ENCODE peak calls at places on chromosomes 3 and 15, in eight cellular contexts. One of them, this sample, is unnamed.
A peak's percentile ranks its signal among the peaks of the same experiment; 100 is the strongest.

GRCh38 chr3:53994986-53995385 is 103.3 kb upstream of the SELENOK start:
- DNase-seq in spleen: no peak
- DNase-seq in astrocyte: no peak
- DNase-seq in HepG2: no peak
- DNase-seq in GM23338: no peak
- DNase-seq in uterus: no peak
- DNase-seq in CD8-positive, alpha-beta T cell: no peak
- DNase-seq in foreskin fibroblast: no peak
- DNase-seq in this sample: no peak

GRCh38 chr3:89353465-89353864 is 246.0 kb downstream of the EPHA3 start:
- DNase-seq in uterus: no peak
- DNase-seq in CD8-positive, alpha-beta T cell: no peak
- DNase-seq in astrocyte: peak; percentile 35
- DNase-seq in GM23338: no peak
- DNase-seq in spleen: no peak
- DNase-seq in HepG2: no peak
- DNase-seq in foreskin fibroblast: peak; percentile 33
- DNase-seq in this sample: peak; percentile 55

GRCh38 chr15:98292442-98293240 is 332.1 kb downstream of the ARRDC4 start:
- DNase-seq in CD8-positive, alpha-beta T cell: no peak
- DNase-seq in uterus: no peak
- DNase-seq in spleen: no peak
- DNase-seq in foreskin fibroblast: peak; percentile 7
- DNase-seq in astrocyte: no peak
- DNase-seq in GM23338: peak; percentile 89
- DNase-seq in HepG2: peak; percentile 27
- DNase-seq in this sample: no peak

GRCh38 chr15:25793354-25794050 is 69.6 kb downstream of the ATP10A start:
- DNase-seq in CD8-positive, alpha-beta T cell: no peak
- DNase-seq in GM23338: no peak
- DNase-seq in foreskin fibroblast: no peak
- DNase-seq in astrocyte: no peak
- DNase-seq in uterus: no peak
- DNase-seq in spleen: no peak
- DNase-seq in HepG2: no peak
- DNase-seq in this sample: no peak

GRCh38 chr3:30199096-30199734 is 407.2 kb upstream of the TGFBR2 start:
- DNase-seq in uterus: peak; percentile 74
- DNase-seq in foreskin fibroblast: peak; percentile 36
- DNase-seq in spleen: peak; percentile 89
- DNase-seq in GM23338: peak; percentile 81
- DNase-seq in astrocyte: no peak
- DNase-seq in CD8-positive, alpha-beta T cell: peak; percentile 76
- DNase-seq in HepG2: peak; percentile 49
- DNase-seq in this sample: peak; percentile 16

GRCh38 chr3:142902356-142902755 is 13.5 kb upstream of the PCOLCE2 start:
- DNase-seq in HepG2: no peak
- DNase-seq in foreskin fibroblast: no peak
- DNase-seq in GM23338: no peak
- DNase-seq in CD8-positive, alpha-beta T cell: no peak
- DNase-seq in astrocyte: no peak
- DNase-seq in spleen: no peak
- DNase-seq in uterus: no peak
- DNase-seq in this sample: no peak

GRCh38 chr3:105354429-105354828 is 12.3 kb upstream of the ALCAM start:
- DNase-seq in GM23338: peak; percentile 87
- DNase-seq in uterus: no peak
- DNase-seq in spleen: no peak
- DNase-seq in HepG2: no peak
- DNase-seq in CD8-positive, alpha-beta T cell: no peak
- DNase-seq in foreskin fibroblast: no peak
- DNase-seq in astrocyte: no peak
- DNase-seq in this sample: no peak

GRCh38 chr15:74724570-74725240 is 623 bp downstream of the CYP1A1 start:
- DNase-seq in CD8-positive, alpha-beta T cell: no peak
- DNase-seq in astrocyte: no peak
- DNase-seq in uterus: no peak
- DNase-seq in spleen: no peak
- DNase-seq in HepG2: no peak
- DNase-seq in GM23338: no peak
- DNase-seq in foreskin fibroblast: no peak
- DNase-seq in this sample: no peak

GRCh38 chr15:98358971-98359370 is 289.4 kb upstream of the IGF1R start:
- DNase-seq in astrocyte: no peak
- DNase-seq in spleen: no peak
- DNase-seq in GM23338: no peak
- DNase-seq in uterus: no peak
- DNase-seq in CD8-positive, alpha-beta T cell: no peak
- DNase-seq in HepG2: no peak
- DNase-seq in foreskin fibroblast: no peak
- DNase-seq in this sample: no peak

GRCh38 chr3:155391583-155391982 is 98.1 kb upstream of the STRIT1 start:
- DNase-seq in astrocyte: peak; percentile 87
- DNase-seq in spleen: no peak
- DNase-seq in uterus: peak; percentile 49
- DNase-seq in HepG2: no peak
- DNase-seq in GM23338: peak; percentile 7
- DNase-seq in CD8-positive, alpha-beta T cell: no peak
- DNase-seq in foreskin fibroblast: peak; percentile 90
- DNase-seq in this sample: peak; percentile 64

GRCh38 chr15:51846463-51847230 is 17.2 kb downstream of the TMOD3 start:
- DNase-seq in uterus: no peak
- DNase-seq in GM23338: no peak
- DNase-seq in HepG2: no peak
- DNase-seq in astrocyte: peak; percentile 80
- DNase-seq in foreskin fibroblast: peak; percentile 36
- DNase-seq in CD8-positive, alpha-beta T cell: peak; percentile 10
- DNase-seq in spleen: no peak
- DNase-seq in this sample: no peak

GRCh38 chr15:84741151-84741550 is 7.2 kb upstream of the ZNF592 start:
- DNase-seq in uterus: no peak
- DNase-seq in CD8-positive, alpha-beta T cell: no peak
- DNase-seq in foreskin fibroblast: no peak
- DNase-seq in HepG2: no peak
- DNase-seq in GM23338: no peak
- DNase-seq in astrocyte: no peak
- DNase-seq in spleen: no peak
- DNase-seq in this sample: no peak

GRCh38 chr3:8147726-8148125 is 353.9 kb upstream of the LMCD1 start:
- DNase-seq in uterus: no peak
- DNase-seq in foreskin fibroblast: no peak
- DNase-seq in HepG2: no peak
- DNase-seq in astrocyte: no peak
- DNase-seq in GM23338: no peak
- DNase-seq in CD8-positive, alpha-beta T cell: no peak
- DNase-seq in spleen: no peak
- DNase-seq in this sample: no peak

GRCh38 chr3:47847256-47847655 is 44.3 kb downstream of the DHX30 start:
- DNase-seq in foreskin fibroblast: no peak
- DNase-seq in astrocyte: no peak
- DNase-seq in HepG2: no peak
- DNase-seq in GM23338: peak; percentile 48
- DNase-seq in spleen: no peak
- DNase-seq in CD8-positive, alpha-beta T cell: no peak
- DNase-seq in uterus: no peak
- DNase-seq in this sample: no peak
- H3K4me3 ChIP-seq in foreskin fibroblast: no peak overlapping the region
- H3K4me3 ChIP-seq in astrocyte: no peak overlapping the region
- H3K4me3 ChIP-seq in HepG2: no peak overlapping the region
- H3K4me3 ChIP-seq in GM23338: no peak overlapping the region
- H3K4me3 ChIP-seq in spleen: no peak overlapping the region
- H3K4me3 ChIP-seq in CD8-positive, alpha-beta T cell: no peak overlapping the region
- H3K4me3 ChIP-seq in uterus: no peak overlapping the region
- H3K4me3 ChIP-seq in this sample: no peak overlapping the region

GRCh38 chr3:125055913-125056705 is at the start of gene HEG1:
- DNase-seq in GM23338: peak; percentile 89
- DNase-seq in astrocyte: peak; percentile 68
- DNase-seq in CD8-positive, alpha-beta T cell: peak; percentile 81
- DNase-seq in uterus: peak; percentile 90
- DNase-seq in HepG2: peak; percentile 55
- DNase-seq in foreskin fibroblast: peak; percentile 83
- DNase-seq in spleen: peak; percentile 96
- DNase-seq in this sample: no peak

GRCh38 chr3:125058959-125059358 is 3.2 kb upstream of the HEG1 start:
- DNase-seq in CD8-positive, alpha-beta T cell: no peak
- DNase-seq in spleen: no peak
- DNase-seq in astrocyte: no peak
- DNase-seq in uterus: no peak
- DNase-seq in HepG2: no peak
- DNase-seq in GM23338: peak; percentile 38
- DNase-seq in foreskin fibroblast: no peak
- DNase-seq in this sample: no peak

GRCh38 chr3:125058529-125058928 is 2.7 kb upstream of the HEG1 start:
- DNase-seq in HepG2: no peak
- DNase-seq in uterus: no peak
- DNase-seq in CD8-positive, alpha-beta T cell: no peak
- DNase-seq in astrocyte: no peak
- DNase-seq in GM23338: peak; percentile 28
- DNase-seq in spleen: no peak
- DNase-seq in foreskin fibroblast: no peak
- DNase-seq in this sample: no peak

GRCh38 chr3:125055165-125055912 is 458 bp downstream of the HEG1 start:
- DNase-seq in spleen: peak; percentile 87
- DNase-seq in HepG2: no peak
- DNase-seq in astrocyte: no peak
- DNase-seq in CD8-positive, alpha-beta T cell: no peak
- DNase-seq in foreskin fibroblast: no peak
- DNase-seq in uterus: peak; percentile 40
- DNase-seq in GM23338: peak; percentile 40
- DNase-seq in this sample: no peak

DNA sequence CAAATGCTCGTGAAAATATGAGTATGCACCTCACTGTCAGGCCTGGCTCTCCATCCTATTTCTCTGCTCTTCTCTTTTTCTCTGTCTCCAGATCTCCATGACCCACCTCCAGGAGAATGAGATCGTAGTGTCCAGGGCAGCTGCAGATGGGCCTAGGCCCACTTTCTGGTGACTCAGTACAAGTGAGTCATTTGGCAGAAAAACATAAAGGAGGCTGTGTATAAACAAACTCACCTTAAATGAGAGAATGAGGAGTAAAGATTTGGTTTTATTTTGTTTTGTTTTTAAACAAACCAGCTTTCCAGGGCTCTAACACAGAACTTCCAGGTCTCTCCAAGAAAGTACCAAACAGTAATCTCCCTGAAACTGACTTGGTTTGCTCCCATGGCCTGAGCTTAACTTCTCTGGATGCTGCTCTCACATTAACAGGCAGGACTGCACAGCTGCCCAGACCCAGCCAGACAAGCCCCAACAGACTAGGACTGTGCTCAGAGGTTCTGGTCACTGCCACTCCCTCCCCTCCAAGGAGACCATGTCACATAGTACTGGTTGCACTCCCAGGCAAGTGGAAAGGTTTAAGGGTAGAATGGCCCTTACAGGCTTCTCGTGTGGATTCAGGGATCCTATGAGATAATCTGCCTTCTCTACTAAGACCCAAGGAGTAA is 1.5 kb upstream of the HEG1 start:
- DNase-seq in GM23338: no peak
- DNase-seq in spleen: no peak
- DNase-seq in uterus: peak; percentile 71
- DNase-seq in HepG2: no peak
- DNase-seq in astrocyte: peak; percentile 84
- DNase-seq in CD8-positive, alpha-beta T cell: no peak
- DNase-seq in foreskin fibroblast: peak; percentile 76
- DNase-seq in this sample: no peak
- H3K4me3 ChIP-seq in GM23338: no peak overlapping the region
- H3K4me3 ChIP-seq in spleen: no peak overlapping the region
- H3K4me3 ChIP-seq in uterus: no peak overlapping the region
- H3K4me3 ChIP-seq in HepG2: no peak overlapping the region
- H3K4me3 ChIP-seq in astrocyte: no peak overlapping the region
- H3K4me3 ChIP-seq in CD8-positive, alpha-beta T cell: no peak overlapping the region
- H3K4me3 ChIP-seq in foreskin fibroblast: no peak overlapping the region
- H3K4me3 ChIP-seq in this sample: no peak overlapping the region

GRCh38 chr3:138449490-138449889 is 15.1 kb downstream of the ESYT3 start:
- DNase-seq in HepG2: no peak
- DNase-seq in spleen: peak; percentile 10
- DNase-seq in foreskin fibroblast: no peak
- DNase-seq in GM23338: no peak
- DNase-seq in astrocyte: no peak
- DNase-seq in uterus: no peak
- DNase-seq in CD8-positive, alpha-beta T cell: no peak
- DNase-seq in this sample: no peak
- H3K4me3 ChIP-seq in HepG2: no peak overlapping the region
- H3K4me3 ChIP-seq in spleen: no peak overlapping the region
- H3K4me3 ChIP-seq in foreskin fibroblast: no peak overlapping the region
- H3K4me3 ChIP-seq in GM23338: no peak overlapping the region
- H3K4me3 ChIP-seq in astrocyte: no peak overlapping the region
- H3K4me3 ChIP-seq in uterus: no peak overlapping the region
- H3K4me3 ChIP-seq in CD8-positive, alpha-beta T cell: no peak overlapping the region
- H3K4me3 ChIP-seq in this sample: no peak overlapping the region

DNA sequence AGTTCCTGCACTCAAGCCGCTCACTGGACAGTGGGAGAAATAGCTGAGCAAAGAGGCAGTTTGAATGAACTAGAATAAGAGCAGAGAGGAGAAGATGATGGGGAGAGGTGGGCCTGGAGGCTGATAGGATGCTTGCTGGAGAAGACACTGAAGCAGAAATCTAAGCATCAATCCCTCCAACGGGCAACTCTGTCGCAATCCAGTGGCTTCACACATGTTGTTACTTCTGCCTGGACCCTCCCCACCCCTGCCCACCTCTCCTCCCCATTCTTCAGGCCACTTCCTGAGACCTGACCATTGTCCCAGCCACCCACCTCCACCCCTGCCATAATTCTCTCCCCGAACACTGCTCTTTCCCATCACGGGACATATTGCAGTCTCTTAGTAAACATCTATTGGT is 76.0 kb downstream of the SRGAP3 start:
- DNase-seq in foreskin fibroblast: no peak
- DNase-seq in spleen: no peak
- DNase-seq in HepG2: no peak
- DNase-seq in GM23338: no peak
- DNase-seq in astrocyte: no peak
- DNase-seq in CD8-positive, alpha-beta T cell: no peak
- DNase-seq in uterus: no peak
- DNase-seq in this sample: no peak
- H3K4me3 ChIP-seq in foreskin fibroblast: no peak overlapping the region
- H3K4me3 ChIP-seq in spleen: no peak overlapping the region
- H3K4me3 ChIP-seq in HepG2: no peak overlapping the region
- H3K4me3 ChIP-seq in GM23338: no peak overlapping the region
- H3K4me3 ChIP-seq in astrocyte: no peak overlapping the region
- H3K4me3 ChIP-seq in CD8-positive, alpha-beta T cell: no peak overlapping the region
- H3K4me3 ChIP-seq in uterus: no peak overlapping the region
- H3K4me3 ChIP-seq in this sample: no peak overlapping the region

GRCh38 chr15:77991029-77991406 is 86.5 kb downstream of the TBC1D2B start:
- DNase-seq in spleen: peak; percentile 74
- DNase-seq in foreskin fibroblast: no peak
- DNase-seq in HepG2: no peak
- DNase-seq in GM23338: no peak
- DNase-seq in astrocyte: no peak
- DNase-seq in CD8-positive, alpha-beta T cell: no peak
- DNase-seq in uterus: no peak
- DNase-seq in this sample: no peak
- H3K4me3 ChIP-seq in spleen: no peak overlapping the region
- H3K4me3 ChIP-seq in foreskin fibroblast: no peak overlapping the region
- H3K4me3 ChIP-seq in HepG2: no peak overlapping the region
- H3K4me3 ChIP-seq in GM23338: no peak overlapping the region
- H3K4me3 ChIP-seq in astrocyte: no peak overlapping the region
- H3K4me3 ChIP-seq in CD8-positive, alpha-beta T cell: no peak overlapping the region
- H3K4me3 ChIP-seq in uterus: no peak overlapping the region
- H3K4me3 ChIP-seq in this sample: no peak overlapping the region

DNA sequence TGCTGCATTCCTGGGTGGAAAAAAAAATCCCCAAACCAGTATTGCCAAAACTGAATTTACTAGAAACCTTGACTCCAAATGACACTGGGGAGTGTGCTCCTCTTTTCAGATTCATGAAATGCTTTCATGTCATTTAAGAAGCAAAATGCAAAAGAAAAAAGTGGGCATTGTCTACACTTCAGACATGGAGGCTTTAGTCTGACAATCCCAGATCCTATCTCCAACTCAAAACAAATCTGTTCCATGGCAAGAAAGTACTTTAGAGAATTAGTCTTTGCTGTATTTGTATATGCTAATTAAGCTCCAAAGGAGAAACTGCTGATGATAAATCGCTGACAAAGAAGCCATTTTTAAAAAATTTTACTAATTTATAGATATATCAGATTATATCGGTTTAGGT is 366.6 kb downstream of the MAGI1 start:
- DNase-seq in GM23338: no peak
- DNase-seq in CD8-positive, alpha-beta T cell: no peak
- DNase-seq in spleen: no peak
- DNase-seq in uterus: no peak
- DNase-seq in foreskin fibroblast: no peak
- DNase-seq in HepG2: no peak
- DNase-seq in astrocyte: no peak
- DNase-seq in this sample: no peak
- H3K4me3 ChIP-seq in GM23338: no peak overlapping the region
- H3K4me3 ChIP-seq in CD8-positive, alpha-beta T cell: no peak overlapping the region
- H3K4me3 ChIP-seq in spleen: no peak overlapping the region
- H3K4me3 ChIP-seq in uterus: no peak overlapping the region
- H3K4me3 ChIP-seq in foreskin fibroblast: no peak overlapping the region
- H3K4me3 ChIP-seq in HepG2: no peak overlapping the region
- H3K4me3 ChIP-seq in astrocyte: no peak overlapping the region
- H3K4me3 ChIP-seq in this sample: no peak overlapping the region

This sample was measured in skeletal muscle cell.